ENCODE peak calls at places on chromosomes 5 and 9, in four cellular contexts. A is activated CD8-positive, alpha-beta memory T cell treated with anti-CD3 and anti-CD28 coated beads for 1 hour; T is CD4-positive, alpha-beta T cell; X is Kasumi-1. F is an unnamed sample.

GRCh38 chr5:157343842-157344790 is 78.2 kb downstream of the CYFIP2 start:
- DNase-seq in A (no peak), T (no peak), X (no peak), F (no peak)

GRCh38 chr5:176781638-176782570 is 28.5 kb upstream of the UNC5A start:
- DNase-seq in A (no peak), T (no peak), X (no peak), F (no peak)

GRCh38 chr5:81269751-81270686 is 31.4 kb upstream of the ZCCHC9 start:
- DNase-seq in A (no peak), T (no peak), X (no peak), F (no peak)

GRCh38 chr9:85359161-85359560 is 382.6 kb downstream of the AGTPBP1 start:
- DNase-seq in A (no peak), T (no peak), X (no peak), F (no peak)

GRCh38 chr9:100020121-100020780 is 78.5 kb downstream of the ERP44 start:
- DNase-seq in A (no peak), T (no peak), X (no peak), F (no peak)

GRCh38 chr5:57735754-57736153 is 253.1 kb upstream of the ACTBL2 start:
- DNase-seq in A (no peak), T (no peak), X (no peak), F (no peak)

GRCh38 chr5:91955610-91956009 is 572.5 kb upstream of the ARRDC3 start:
- DNase-seq in A (no peak), T (no peak), X (no peak), F (no peak)

GRCh38 chr9:98457696-98458370 is 202.4 kb upstream of the TBC1D2 start:
- DNase-seq in A (no peak), T (no peak), X (no peak), F (no peak)

GRCh38 chr5:104412649-104413240 is 850.2 kb upstream of the NUDT12 start:
- DNase-seq in A (no peak), T (no peak), X (peak; percentile 66), F (no peak)

GRCh38 chr9:136592666-136593065 is 46.8 kb upstream of the NOTCH1 start:
- DNase-seq in A (no peak), T (no peak), X (no peak), F (no peak)

GRCh38 chr5:149358294-149358651 is 427 bp downstream of the PCYOX1L start:
- DNase-seq in A (no peak), T (no peak), X (peak; percentile 67), F (no peak)

GRCh38 chr5:1787472-1788047 is 12.1 kb downstream of the MRPL36 start:
- DNase-seq in A (no peak), T (no peak), X (no peak), F (no peak)

GRCh38 chr5:134051305-134051704 is 46.5 kb upstream of the VDAC1 start:
- DNase-seq in A (no peak), T (no peak), X (no peak), F (no peak)

GRCh38 chr5:69276422-69277174 is 41.9 kb downstream of the CDK7 start:
- DNase-seq in A (no peak), T (no peak), X (no peak), F (no peak)

F was measured in cortex of kidney.